ENCODE peak calls at places on chromosomes 4 and X, in five cellular contexts. S is HFFc6, M is neural crest cell, Q is K562, W is H9. A is an unnamed sample.

GRCh38 chr4:99324978-99325377 is 3.8 kb upstream of the ADH1B start:
- DNase-seq in S (peak; percentile 4), M (no peak), Q (no peak), W (no peak), A (no peak)

GRCh38 chr4:141849367-141849766 is 213.0 kb downstream of the IL15 start:
- DNase-seq in S (no peak), M (no peak), Q (no peak), W (no peak), A (no peak)

GRCh38 chr4:54050214-54050904 is 14.0 kb downstream of the CHIC2 start:
- DNase-seq in S (peak; percentile 45), M (no peak), Q (no peak), W (no peak), A (no peak)

GRCh38 chr4:152169666-152170065 is 366.2 kb downstream of the FBXW7 start:
- DNase-seq in S (no peak), M (no peak), Q (no peak), W (no peak), A (no peak)

GRCh38 chr4:112876316-112876715 is 173.1 kb upstream of the ANK2 start:
- DNase-seq in S (no peak), M (no peak), Q (no peak), W (no peak), A (no peak)

GRCh38 chr4:91330555-91331137 is 973.1 kb upstream of the GRID2 start:
- DNase-seq in S (no peak), M (no peak), Q (no peak), W (no peak), A (no peak)

GRCh38 chr4:170004656-170005250 is 21.4 kb downstream of the MFAP3L start:
- DNase-seq in S (peak; percentile 7), M (no peak), Q (no peak), W (no peak), A (no peak)

GRCh38 chrX:120790118-120790517 is 85.5 kb downstream of the CT47B1 start:
- DNase-seq in S (peak; percentile 69), M (peak; percentile 4), Q (peak; percentile 43), W (peak; percentile 27), A (no peak)

GRCh38 chrX:12844319-12844718 is 22.6 kb upstream of the TLR7 start:
- DNase-seq in S (no peak), M (no peak), Q (no peak), W (no peak), A (no peak)

GRCh38 chrX:154526901-154527675 is 11.1 kb upstream of the FAM3A start:
- DNase-seq in S (peak; percentile 56), M (peak; percentile 60), Q (peak; percentile 72), W (peak; percentile 83), A (no peak)

GRCh38 chrX:47191806-47192401 is 1.7 kb upstream of the UBA1 start:
- DNase-seq in S (no peak), M (no peak), Q (no peak), W (no peak), A (no peak)

GRCh38 chrX:134677332-134677731 is 19.1 kb upstream of the PLAC1 start:
- DNase-seq in S (no peak), M (no peak), Q (no peak), W (no peak), A (no peak)

GRCh38 chr4:187995322-187996207 is at the start of gene ZFP42:
- DNase-seq in S (no peak), M (no peak), Q (no peak), W (peak; percentile 93), A (no peak)

GRCh38 chrX:66004928-66005831 is 34.7 kb downstream of the VSIG4 start:
- DNase-seq in S (no peak), M (no peak), Q (peak; percentile 41), W (no peak), A (no peak)

GRCh38 chrX:17547658-17548057 is 172.7 kb downstream of the NHS start:
- DNase-seq in S (peak; percentile 71), M (no peak), Q (peak; percentile 13), W (no peak), A (no peak)

GRCh38 chrX:77597090-77597489 is 149.9 kb downstream of the FGF16 start:
- DNase-seq in S (peak; percentile 17), M (no peak), Q (no peak), W (no peak), A (no peak)

GRCh38 chrX:23592741-23593140 is 74.6 kb upstream of the PRDX4 start:
- DNase-seq in S (no peak), M (no peak), Q (no peak), W (no peak), A (no peak)

GRCh38 chrX:119763175-119763574 is 4.8 kb downstream of the SOWAHD start:
- DNase-seq in S (peak; percentile 82), M (no peak), Q (no peak), W (no peak), A (no peak)

GRCh38 chrX:104668550-104668949 is 102.6 kb downstream of the IL1RAPL2 start:
- DNase-seq in S (no peak), M (no peak), Q (no peak), W (no peak), A (no peak)

GRCh38 chrX:102959471-102959870 is 22.4 kb downstream of the RAB40AL start:
- DNase-seq in S (peak; percentile 90), M (no peak), Q (no peak), W (no peak), A (no peak)

GRCh38 chr4:184907216-184907615 is 81.4 kb upstream of the ACSL1 start:
- DNase-seq in S (no peak), M (no peak), Q (peak; percentile 22), W (no peak), A (no peak)
- TF ChIP-seq CTCF in S (no peak), M (no peak), Q (peak; percentile 13), W (no peak), A (no peak)

DNA sequence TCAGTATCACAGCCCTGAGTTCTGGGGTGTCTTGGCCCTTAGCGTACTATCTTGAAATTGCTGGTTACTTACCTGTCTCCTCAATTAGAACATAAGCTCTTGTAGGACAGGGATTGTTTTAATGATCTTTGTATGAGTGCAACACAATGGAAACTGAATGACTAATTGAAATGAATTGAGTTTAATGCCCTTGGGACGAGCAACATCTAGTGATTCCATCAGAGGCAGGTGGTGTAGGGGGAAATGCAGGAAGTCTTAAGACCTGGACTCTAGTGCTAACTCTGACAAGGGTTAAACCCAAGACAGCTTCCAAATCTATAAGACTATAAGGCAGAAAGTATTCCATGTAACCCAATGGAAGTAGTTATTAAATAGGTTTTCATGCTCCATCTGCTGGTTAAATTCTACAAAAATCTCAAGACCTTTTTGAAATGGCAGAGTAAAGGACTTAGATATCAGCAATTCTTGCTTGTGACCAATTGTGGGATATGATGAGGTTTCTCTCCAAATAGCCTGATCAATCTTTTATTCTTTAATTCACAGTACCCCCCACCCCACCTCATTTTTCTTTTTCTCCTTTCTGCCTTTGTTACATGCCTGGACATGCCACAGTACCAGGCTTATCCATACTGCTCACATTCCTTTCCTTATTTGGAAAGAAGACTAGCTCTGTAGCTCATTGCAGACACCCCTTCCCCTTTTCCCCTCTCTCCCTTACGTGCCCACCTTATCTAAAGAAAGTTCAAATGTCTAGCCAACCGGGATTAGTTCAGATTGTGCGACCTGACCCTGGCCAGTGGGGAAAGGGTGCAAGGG is 340.8 kb downstream of the PAPSS1 start:
- DNase-seq in S (peak; percentile 54), M (no peak), Q (no peak), W (no peak), A (no peak)
- TF ChIP-seq CTCF in S (peak; percentile 73), M (no peak), Q (no peak), W (peak; percentile 13), A (no peak)

GRCh38 chr4:17174751-17175150 is 276.3 kb upstream of the LDB2 start:
- DNase-seq in S (no peak), M (no peak), Q (no peak), W (no peak), A (no peak)

GRCh38 chr4:17168571-17168970 is 270.1 kb upstream of the LDB2 start:
- DNase-seq in S (peak; percentile 44), M (no peak), Q (no peak), W (no peak), A (no peak)

GRCh38 chr4:17169699-17170098 is 271.3 kb upstream of the LDB2 start:
- DNase-seq in S (no peak), M (no peak), Q (no peak), W (no peak), A (no peak)

GRCh38 chr4:17173300-17173699 is 274.9 kb upstream of the LDB2 start:
- DNase-seq in S (no peak), M (no peak), Q (no peak), W (peak; percentile 65), A (no peak)
- TF ChIP-seq CTCF in S (peak; percentile 57), M (peak; percentile 41), Q (no peak), W (peak; percentile 74), A (no peak)

GRCh38 chr4:87982446-87982845 is 6.9 kb downstream of the SPP1 start:
- DNase-seq in S (no peak), M (no peak), Q (no peak), W (no peak), A (no peak)

GRCh38 chr4:87986508-87986907 is 11.0 kb downstream of the SPP1 start:
- DNase-seq in S (no peak), M (no peak), Q (no peak), W (no peak), A (no peak)

GRCh38 chr4:87985887-87986200 is 10.3 kb downstream of the SPP1 start:
- DNase-seq in S (no peak), M (no peak), Q (no peak), W (no peak), A (no peak)

GRCh38 chr4:87983996-87984395 is 8.5 kb downstream of the SPP1 start:
- DNase-seq in S (no peak), M (no peak), Q (no peak), W (no peak), A (no peak)

DNA sequence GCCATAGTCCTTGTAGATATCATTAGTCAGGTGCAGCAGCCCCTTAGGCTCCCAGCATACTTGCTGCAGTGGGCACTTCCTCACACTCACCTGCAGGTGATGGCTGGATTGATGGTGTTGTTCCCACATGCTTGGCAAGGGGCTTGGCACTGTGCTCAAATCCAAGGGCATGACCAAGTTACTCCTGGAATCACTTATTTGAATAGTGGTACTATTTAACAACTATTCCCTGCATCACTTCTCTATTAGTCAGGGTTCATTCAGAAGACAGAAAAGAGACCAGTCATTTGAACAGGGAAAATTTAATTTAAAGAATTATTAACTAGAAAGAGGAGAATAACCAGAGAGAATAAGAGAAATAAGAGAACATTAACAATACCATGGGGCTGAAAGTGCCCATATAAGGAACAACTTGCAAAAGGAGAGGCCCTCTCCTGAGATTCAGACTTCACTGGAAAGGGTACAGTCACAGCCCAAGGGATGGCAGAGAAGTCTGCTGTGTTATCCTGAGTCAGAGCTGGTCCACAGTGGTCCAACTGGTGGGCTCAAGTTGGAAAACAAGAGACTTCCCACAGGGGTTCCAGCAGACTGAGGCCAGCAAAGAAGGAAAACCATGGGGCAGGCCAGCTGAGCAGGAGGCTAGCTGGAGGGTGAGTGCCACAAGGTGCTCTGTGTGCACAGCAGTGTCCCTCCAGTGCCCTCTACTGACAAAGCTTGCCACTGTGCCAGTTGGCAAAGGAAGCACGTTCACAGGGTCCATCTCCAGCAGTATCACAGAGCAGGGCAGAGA is 9.8 kb downstream of the SPP1 start:
- DNase-seq in S (peak; percentile 54), M (peak; percentile 25), Q (no peak), W (peak; percentile 81), A (no peak)
- TF ChIP-seq CTCF in S (peak; percentile 76), M (peak; percentile 51), Q (no peak), W (peak; percentile 74), A (no peak)

GRCh38 chr4:86788826-86789225 is 60.4 kb downstream of the SLC10A6 start:
- DNase-seq in S (no peak), M (no peak), Q (no peak), W (no peak), A (no peak)

GRCh38 chr4:86791126-86791525 is 58.1 kb downstream of the SLC10A6 start:
- DNase-seq in S (no peak), M (no peak), Q (peak; percentile 8), W (peak; percentile 78), A (no peak)
- TF ChIP-seq CTCF in S (peak; percentile 48), M (peak; percentile 23), Q (peak; percentile 81), W (peak; percentile 61), A (no peak)

A was measured in omental fat pad.